ENCODE peak calls at places on chromosomes 3 and 15, in four cellular contexts. J is HCT116, W is HepG2, K is K562. H is an unnamed sample.

GRCh38 chr3:177838951-177839350 is 641.7 kb upstream of the TBL1XR1 start:
- DNase-seq in J (no peak), W (no peak), K (no peak), H (no peak)

GRCh38 chr3:46881819-46882376 is 4.4 kb downstream of the PTH1R start:
- DNase-seq in J (no peak), K (peak), W (no peak), H (no peak)

GRCh38 chr15:58249646-58250312 is 111.6 kb downstream of the AQP9 start:
- DNase-seq in J (no peak), W (no peak), K (no peak), H (no peak)

GRCh38 chr3:10280177-10280529 is 12.6 kb downstream of the GHRL start:
- DNase-seq in K (no peak), W (no peak), J (no peak), H (no peak)

GRCh38 chr3:171266034-171266805 is 194.0 kb downstream of the TNIK start:
- DNase-seq in J (no peak), W (no peak), K (no peak), H (no peak)

GRCh38 chr3:136196064-136196400 is at the start of gene MSL2:
- DNase-seq in J (no peak), K (no peak), W (no peak), H (no peak)

GRCh38 chr3:41893977-41894376 is 67.9 kb downstream of the ULK4 start:
- DNase-seq in K (peak), W (peak), J (peak), H (peak)

GRCh38 chr15:75145027-75145841 is 56.4 kb upstream of the C15orf39 start:
- DNase-seq in K (no peak), J (no peak), W (peak), H (no peak)

GRCh38 chr3:147838650-147839049 is 429.5 kb downstream of the ZIC1 start:
- DNase-seq in W (no peak), J (peak), K (no peak), H (no peak)

GRCh38 chr3:127289646-127290575 is 2.1 kb upstream of the PRR20G start:
- DNase-seq in W (no peak), K (no peak), J (no peak), H (no peak)

GRCh38 chr3:127628788-127629456 is at the start of gene PODXL2:
- DNase-seq in J (peak), K (peak), W (peak), H (no peak)

GRCh38 chr15:89167267-89168176 is 53.9 kb downstream of the RLBP1 start:
- DNase-seq in K (peak), W (peak), J (peak), H (peak)

GRCh38 chr15:99211926-99212325 is 37.5 kb downstream of the TTC23 start:
- DNase-seq in W (no peak), J (no peak), K (no peak), H (no peak)

GRCh38 chr3:155382396-155383042 is 89.0 kb upstream of the STRIT1 start:
- DNase-seq in K (peak), J (peak), W (peak), H (peak)

GRCh38 chr3:35439626-35440025 is 199.7 kb upstream of the ARPP21 start:
- DNase-seq in K (no peak), J (no peak), W (no peak), H (no peak)

GRCh38 chr3:15281817-15282216 is 50.6 kb downstream of the SH3BP5 start:
- DNase-seq in J (no peak), W (no peak), K (no peak), H (no peak)

GRCh38 chr3:31880020-31880419 is 101.0 kb downstream of the OSBPL10 start:
- DNase-seq in J (no peak), W (peak), K (no peak), H (no peak)

GRCh38 chr15:74584204-74584603 is 31.4 kb upstream of the CLK3 start:
- DNase-seq in K (no peak), W (no peak), J (no peak), H (no peak)

GRCh38 chr15:50232791-50233190 is 32.7 kb downstream of the HDC start:
- DNase-seq in K (no peak), J (no peak), W (no peak), H (no peak)

GRCh38 chr3:197421021-197421420 is 122.6 kb upstream of the DLG1 start:
- DNase-seq in K (no peak), J (no peak), W (no peak), H (no peak)

GRCh38 chr3:72234394-72234793 is 449.4 kb upstream of the PROK2 start:
- DNase-seq in J (no peak), K (no peak), W (no peak), H (no peak)

GRCh38 chr3:5232570-5232969 is 45.1 kb downstream of the EDEM1 start:
- DNase-seq in K (no peak), W (peak), J (no peak), H (no peak)

GRCh38 chr3:102741105-102741504 is 306.3 kb downstream of the ZPLD1 start:
- DNase-seq in W (no peak), J (peak), K (no peak), H (no peak)

GRCh38 chr3:11610044-11610671 is 33.6 kb downstream of the VGLL4 start:
- DNase-seq in J (no peak), K (no peak), W (peak), H (no peak)

GRCh38 chr15:88537591-88538317 is 8.7 kb downstream of the DET1 start:
- DNase-seq in K (no peak), J (no peak), W (no peak), H (no peak)

GRCh38 chr3:17749281-17749680 is 6.8 kb upstream of the TBC1D5 start:
- DNase-seq in W (no peak), J (no peak), K (no peak), H (no peak)

GRCh38 chr3:188468672-188469071 is 314.7 kb downstream of the LPP start:
- DNase-seq in J (no peak), W (no peak), K (no peak), H (no peak)

GRCh38 chr3:58010562-58010961 is 2.3 kb downstream of the FLNB start:
- DNase-seq in J (no peak), W (no peak), K (no peak), H (no peak)
- TF ChIP-seq TCF7L2 in J (no peak), W (no peak), K (no peak), H (no peak)

DNA sequence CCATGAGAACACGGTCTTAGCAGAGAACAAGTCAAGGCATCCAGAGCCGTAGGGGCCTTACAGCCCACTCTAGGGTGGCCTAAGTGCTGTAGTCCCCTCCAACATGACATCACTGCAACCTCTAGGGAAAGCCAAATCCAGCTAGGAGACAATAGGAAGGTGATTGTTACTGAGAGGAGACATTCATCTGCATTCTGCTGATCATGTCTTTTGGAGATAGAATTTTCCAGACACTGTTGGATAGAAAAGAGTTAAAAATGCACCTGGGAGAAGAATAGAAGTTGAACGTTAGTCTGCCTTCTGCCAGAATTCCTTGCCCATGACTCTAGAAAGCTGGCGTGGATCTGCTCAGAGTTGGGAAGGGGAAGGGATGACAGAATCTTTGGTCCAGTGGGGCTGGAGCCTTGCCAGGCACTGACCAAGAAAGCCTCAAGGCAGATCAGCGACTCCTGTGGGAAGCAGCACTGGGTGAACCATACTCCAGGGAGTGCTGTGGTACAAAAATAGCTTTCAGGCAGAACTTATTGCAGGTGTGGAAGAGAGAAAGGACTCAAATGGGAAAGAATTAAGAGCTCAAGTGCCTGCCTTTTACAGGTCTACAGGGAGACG is 44.8 kb upstream of the RAF1 start:
- DNase-seq in K (no peak), J (no peak), W (no peak), H (no peak)
- TF ChIP-seq CTCF in K (peak), J (peak), W (no peak), H (no peak)

DNA sequence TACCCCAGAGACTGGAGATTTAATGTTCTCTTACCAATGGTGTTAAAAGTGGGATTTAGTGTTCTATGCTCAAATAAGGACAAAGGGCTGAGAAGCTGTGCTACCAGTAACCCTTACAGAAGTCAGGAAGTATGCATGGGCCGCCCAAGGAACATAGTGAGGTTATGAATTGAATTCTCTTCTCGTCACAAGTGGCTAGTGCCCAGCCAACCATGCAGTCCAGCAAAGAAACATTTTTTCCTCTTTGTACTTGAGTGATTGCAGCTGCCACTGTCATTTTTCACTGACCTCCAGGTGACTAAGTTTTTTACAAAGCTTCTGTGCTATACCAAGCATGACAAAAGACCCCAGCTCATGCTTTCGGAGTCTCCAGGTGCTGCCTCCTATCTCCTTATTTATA is 110.6 kb upstream of the DCBLD2 start:
- DNase-seq in J (no peak), K (no peak), W (no peak), H (no peak)
- H3K4me3 ChIP-seq in J (no peak), K (no peak), W (no peak), H (no peak)

DNA sequence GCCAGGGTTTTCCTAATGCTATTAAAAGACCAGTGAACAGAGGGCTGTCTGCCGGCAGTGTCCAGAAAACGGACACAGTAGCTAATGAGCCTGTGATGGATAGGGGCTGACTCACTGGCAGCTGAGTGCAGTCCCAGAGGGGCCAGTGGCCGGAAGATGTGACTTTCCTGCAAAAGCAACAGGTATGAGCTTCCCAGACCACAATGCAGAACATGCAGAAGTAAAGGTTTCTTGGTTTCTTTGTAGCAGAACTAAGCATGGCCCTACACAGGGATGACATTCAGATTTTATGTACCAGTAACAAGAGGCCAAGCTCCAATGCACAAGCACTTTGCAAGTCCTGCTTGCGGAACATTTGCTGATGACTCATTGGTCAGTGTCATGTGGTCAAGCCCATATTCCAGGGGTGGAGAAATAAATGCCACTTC is 263.1 kb downstream of the ABHD5 start:
- DNase-seq in K (no peak), W (no peak), J (peak), H (peak)
- TF ChIP-seq TCF7L2 in K (no peak), W (no peak), J (no peak), H (no peak)